ENCODE peak calls at places on chromosomes 4 and X, in four cellular contexts. One of them, this sample, is unnamed.

GRCh38 chr4:106062452-106062875 is 167.2 kb downstream of the NPNT start:
- DNase-seq in GM12878: no peak
- DNase-seq in HepG2: peak
- DNase-seq in K562: peak
- DNase-seq in this sample: peak

GRCh38 chr4:136336479-136336878 is 1195.8 kb downstream of the PCDH18 start:
- DNase-seq in GM12878: no peak
- DNase-seq in K562: no peak
- DNase-seq in HepG2: no peak
- DNase-seq in this sample: no peak

GRCh38 chr4:41145571-41146078 is 68.7 kb downstream of the APBB2 start:
- DNase-seq in HepG2: peak
- DNase-seq in K562: no peak
- DNase-seq in GM12878: peak
- DNase-seq in this sample: no peak

GRCh38 chr4:183527326-183527725 is 22.5 kb downstream of the ING2 start:
- DNase-seq in HepG2: no peak
- DNase-seq in K562: no peak
- DNase-seq in GM12878: no peak
- DNase-seq in this sample: no peak

GRCh38 chr4:101037938-101038413 is 309.4 kb downstream of the PPP3CA start:
- DNase-seq in HepG2: no peak
- DNase-seq in GM12878: no peak
- DNase-seq in K562: no peak
- DNase-seq in this sample: no peak

GRCh38 chr4:2009651-2010233 is 968 bp upstream of the NELFA start:
- DNase-seq in GM12878: no peak
- DNase-seq in HepG2: peak
- DNase-seq in K562: no peak
- DNase-seq in this sample: peak

GRCh38 chr4:139229534-139230039 is 50.4 kb downstream of the MGARP start:
- DNase-seq in HepG2: peak
- DNase-seq in K562: peak
- DNase-seq in GM12878: no peak
- DNase-seq in this sample: peak

GRCh38 chrX:9257718-9258117 is 207.1 kb upstream of the TBL1X start:
- DNase-seq in GM12878: no peak
- DNase-seq in K562: no peak
- DNase-seq in HepG2: no peak
- DNase-seq in this sample: no peak

GRCh38 chr4:149706942-149707341 is 108.7 kb downstream of the IQCM start:
- DNase-seq in HepG2: no peak
- DNase-seq in K562: no peak
- DNase-seq in GM12878: no peak
- DNase-seq in this sample: no peak

GRCh38 chr4:84050014-84050413 is 449.1 kb downstream of the NKX6-1 start:
- DNase-seq in GM12878: no peak
- DNase-seq in HepG2: no peak
- DNase-seq in K562: no peak
- DNase-seq in this sample: no peak

GRCh38 chr4:10160280-10160856 is 43.8 kb upstream of the WDR1 start:
- DNase-seq in HepG2: peak
- DNase-seq in K562: peak
- DNase-seq in GM12878: no peak
- DNase-seq in this sample: no peak

GRCh38 chr4:13888112-13888511 is 260.6 kb upstream of the BOD1L1 start:
- DNase-seq in K562: no peak
- DNase-seq in HepG2: no peak
- DNase-seq in GM12878: no peak
- DNase-seq in this sample: no peak

GRCh38 chr4:165502919-165503907 is 124.4 kb downstream of the CPE start:
- DNase-seq in HepG2: peak
- DNase-seq in K562: no peak
- DNase-seq in GM12878: no peak
- DNase-seq in this sample: no peak

GRCh38 chrX:76428243-76429130 is 977 bp downstream of the MAGEE1 start:
- DNase-seq in HepG2: no peak
- DNase-seq in K562: no peak
- DNase-seq in GM12878: no peak
- DNase-seq in this sample: no peak

GRCh38 chrX:67780694-67781109 is 236.9 kb downstream of the AR start:
- DNase-seq in GM12878: no peak
- DNase-seq in HepG2: no peak
- DNase-seq in K562: no peak
- DNase-seq in this sample: no peak

GRCh38 chr4:38759077-38759789 is 23.6 kb downstream of the TLR10 start:
- DNase-seq in K562: peak
- DNase-seq in GM12878: peak
- DNase-seq in HepG2: peak
- DNase-seq in this sample: peak

GRCh38 chr4:38013461-38014366 is 53.5 kb downstream of the PTTG2 start:
- DNase-seq in K562: no peak
- DNase-seq in HepG2: no peak
- DNase-seq in GM12878: no peak
- DNase-seq in this sample: no peak

GRCh38 chr4:35836591-35836990 is 407.7 kb downstream of the ARAP2 start:
- DNase-seq in HepG2: no peak
- DNase-seq in K562: no peak
- DNase-seq in GM12878: no peak
- DNase-seq in this sample: no peak

GRCh38 chrX:46777971-46778810 is 19.3 kb upstream of the SLC9A7 start:
- DNase-seq in GM12878: no peak
- DNase-seq in K562: no peak
- DNase-seq in HepG2: peak
- DNase-seq in this sample: no peak

GRCh38 chr4:25760048-25760447 is 102.7 kb downstream of the SEL1L3 start:
- DNase-seq in HepG2: no peak
- DNase-seq in K562: no peak
- DNase-seq in GM12878: no peak
- DNase-seq in this sample: no peak

GRCh38 chrX:17851854-17852253 is 9.2 kb downstream of the RAI2 start:
- DNase-seq in GM12878: no peak
- DNase-seq in HepG2: no peak
- DNase-seq in K562: no peak
- DNase-seq in this sample: no peak

GRCh38 chrX:129600981-129601424 is 53.8 kb downstream of the APLN start:
- DNase-seq in K562: peak
- DNase-seq in GM12878: no peak
- DNase-seq in HepG2: peak
- DNase-seq in this sample: peak

DNA sequence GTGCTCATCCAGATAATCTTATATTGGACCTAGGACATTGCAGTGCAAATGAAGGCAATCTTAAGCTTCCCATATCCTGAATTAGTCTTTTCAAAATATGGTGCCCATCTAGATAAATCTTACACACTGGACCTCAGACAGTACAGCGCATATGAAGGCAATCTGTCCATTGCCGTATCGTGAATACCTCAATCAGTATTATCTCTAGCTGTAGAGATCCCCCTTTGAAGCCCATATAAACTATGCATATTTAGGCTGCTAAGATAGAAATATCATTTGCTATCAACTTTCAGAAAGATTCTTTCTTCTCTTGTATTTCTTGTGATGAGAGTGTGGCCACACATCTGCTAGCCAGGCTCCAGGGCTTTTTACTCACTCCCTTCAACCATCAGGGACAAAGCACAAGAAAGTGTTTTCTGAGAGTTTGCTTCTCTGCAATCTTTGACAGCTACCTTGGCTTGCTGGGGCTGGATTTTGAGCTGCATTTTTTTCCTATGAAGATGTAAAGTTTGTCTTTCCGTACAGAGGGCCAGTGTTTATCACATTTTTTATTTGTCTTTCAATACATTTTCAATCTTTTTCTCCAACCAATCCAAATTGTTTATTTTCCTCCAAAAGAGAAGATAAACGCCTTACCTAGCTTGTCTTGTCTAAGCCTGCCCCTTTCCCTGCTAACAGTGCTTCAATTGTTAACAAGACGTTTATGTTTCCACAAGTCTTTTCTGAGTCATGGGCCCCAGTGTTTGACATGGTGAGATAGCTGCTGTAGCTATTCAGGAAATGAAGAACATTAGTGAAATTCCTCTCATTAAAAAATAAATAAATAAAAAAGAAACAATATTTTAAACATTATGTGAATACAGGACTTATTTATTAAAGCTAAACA is 57.6 kb upstream of the FAT1 start:
- DNase-seq in K562: no peak
- DNase-seq in GM12878: no peak
- DNase-seq in HepG2: peak
- DNase-seq in this sample: no peak
- TF ChIP-seq FOXK2 in K562: no peak
- TF ChIP-seq FOXK2 in GM12878: no peak
- TF ChIP-seq FOXK2 in HepG2: no peak
- TF ChIP-seq FOXK2 in this sample: no peak

DNA sequence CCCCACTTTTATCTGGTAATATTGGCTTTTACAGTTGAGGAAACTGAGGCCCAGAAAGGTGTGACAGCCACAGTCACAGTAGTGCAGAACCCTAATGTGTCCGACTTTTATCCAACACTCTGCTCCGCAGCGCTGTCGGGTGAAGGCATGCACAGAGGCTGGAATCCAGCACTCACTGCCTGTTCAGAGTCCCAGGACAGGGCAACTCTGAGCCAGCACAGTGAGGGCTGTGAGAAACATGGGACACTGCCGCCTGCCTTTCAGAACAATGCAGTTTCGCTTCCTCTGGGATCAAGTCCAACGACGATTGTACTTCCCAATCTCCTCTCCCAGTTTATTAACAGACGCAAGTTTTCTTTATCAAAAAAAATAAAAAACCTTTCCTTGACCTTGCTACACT is 41.9 kb upstream of the PDGFRA start:
- DNase-seq in HepG2: no peak
- DNase-seq in K562: no peak
- DNase-seq in GM12878: no peak
- DNase-seq in this sample: no peak
- TF ChIP-seq FOXK2 in HepG2: no peak
- TF ChIP-seq FOXK2 in K562: no peak
- TF ChIP-seq FOXK2 in GM12878: no peak
- TF ChIP-seq FOXK2 in this sample: no peak

DNA sequence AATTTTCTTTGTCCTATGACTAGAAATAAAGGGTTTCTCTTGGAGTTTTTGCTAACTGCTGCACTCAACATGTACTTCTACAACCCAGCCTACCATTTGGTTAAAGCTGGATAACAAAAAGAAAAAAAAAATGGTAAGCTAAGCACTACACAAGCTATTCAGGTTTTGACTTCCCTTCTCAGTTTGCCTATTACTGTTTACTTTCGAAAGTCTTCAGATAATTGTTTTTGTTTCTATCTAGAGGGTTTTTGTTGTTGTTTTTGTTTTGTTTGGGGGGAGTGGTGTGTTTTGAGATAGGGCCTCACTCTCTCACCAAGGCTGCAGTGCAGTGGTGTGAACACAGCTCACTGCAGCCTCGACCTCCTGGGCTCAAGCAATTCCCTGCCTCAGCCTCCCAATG is 46.6 kb downstream of the CLOCK start:
- DNase-seq in HepG2: no peak
- DNase-seq in GM12878: no peak
- DNase-seq in K562: no peak
- DNase-seq in this sample: no peak
- TF ChIP-seq FOXK2 in HepG2: no peak
- TF ChIP-seq FOXK2 in GM12878: no peak
- TF ChIP-seq FOXK2 in K562: no peak
- TF ChIP-seq FOXK2 in this sample: no peak

DNA sequence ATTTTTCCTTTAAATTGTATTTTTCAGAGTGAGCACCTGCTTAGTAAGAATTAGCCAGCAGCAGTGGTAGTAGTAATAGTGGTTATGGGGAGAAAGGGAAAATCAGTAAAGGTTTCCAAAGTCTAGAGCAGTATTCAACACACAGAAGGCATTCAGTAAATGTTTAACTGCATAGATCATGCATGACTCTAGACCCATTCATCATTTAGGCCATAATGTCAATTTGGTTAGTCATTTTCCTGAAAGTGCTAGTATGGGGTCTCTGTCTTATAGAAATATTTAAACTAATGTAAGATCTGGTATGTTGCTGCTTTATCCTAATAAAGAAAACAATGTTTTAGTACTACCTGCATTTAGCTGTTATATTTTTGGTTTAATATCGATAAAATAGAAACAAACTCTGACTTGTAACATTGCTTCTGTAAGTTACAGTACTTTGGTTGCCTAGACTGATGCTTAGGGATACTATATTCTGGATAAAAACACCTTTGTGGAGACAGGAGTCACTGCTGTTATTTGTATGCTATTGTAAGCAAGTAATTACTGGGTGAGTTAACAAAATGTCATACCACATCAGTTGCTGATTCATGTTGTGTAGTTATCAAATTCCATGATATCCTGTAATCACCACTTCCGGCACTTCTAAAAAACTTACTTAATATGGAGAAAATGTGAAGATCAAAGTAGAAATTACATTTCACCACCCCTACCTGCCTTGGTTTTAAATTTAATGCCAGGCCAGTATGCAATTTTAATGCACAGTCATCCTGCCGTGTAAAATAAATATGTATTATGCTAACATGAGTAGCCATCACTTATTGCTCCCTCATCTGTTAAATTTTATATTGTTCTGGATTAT is 115.8 kb upstream of the BMPR1B start:
- DNase-seq in GM12878: no peak
- DNase-seq in K562: no peak
- DNase-seq in HepG2: peak
- DNase-seq in this sample: no peak
- TF ChIP-seq FOXK2 in GM12878: no peak
- TF ChIP-seq FOXK2 in K562: no peak
- TF ChIP-seq FOXK2 in HepG2: no peak
- TF ChIP-seq FOXK2 in this sample: no peak

GRCh38 chrX:43953218-43953617 is 20.0 kb downstream of the NDP start:
- DNase-seq in K562: no peak
- DNase-seq in GM12878: no peak
- DNase-seq in HepG2: no peak
- DNase-seq in this sample: no peak
- TF ChIP-seq FOXK2 in K562: no peak
- TF ChIP-seq FOXK2 in GM12878: no peak
- TF ChIP-seq FOXK2 in HepG2: no peak
- TF ChIP-seq FOXK2 in this sample: no peak

DNA sequence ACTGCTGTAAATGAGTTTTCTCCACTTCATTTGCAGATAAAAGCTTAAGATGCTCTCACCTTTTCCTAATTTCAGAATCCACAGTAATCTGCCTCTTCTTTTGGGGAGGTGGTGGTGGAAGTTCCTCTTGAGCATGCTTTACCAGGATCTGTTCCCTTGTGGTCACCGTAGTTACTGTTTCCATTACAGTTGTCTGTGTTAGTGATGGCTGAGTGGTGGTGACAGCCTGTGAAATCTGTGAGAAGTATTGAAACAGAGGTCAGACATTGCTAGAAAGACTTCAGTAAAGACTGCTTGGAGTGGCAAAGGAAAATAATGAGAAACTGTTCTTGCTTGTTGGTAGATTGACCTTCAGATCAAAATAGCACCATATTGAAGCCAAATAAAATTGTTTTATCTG is 666.2 kb downstream of the DMD start:
- DNase-seq in HepG2: no peak
- DNase-seq in GM12878: no peak
- DNase-seq in K562: no peak
- DNase-seq in this sample: no peak
- TF ChIP-seq FOXK2 in HepG2: no peak
- TF ChIP-seq FOXK2 in GM12878: no peak
- TF ChIP-seq FOXK2 in K562: no peak
- TF ChIP-seq FOXK2 in this sample: no peak

GRCh38 chr4:80498725-80499124 is 163.2 kb downstream of the CFAP299 start:
- DNase-seq in HepG2: no peak
- DNase-seq in GM12878: no peak
- DNase-seq in K562: no peak
- DNase-seq in this sample: no peak

GRCh38 chr4:80495847-80496246 is 160.3 kb downstream of the CFAP299 start:
- DNase-seq in GM12878: no peak
- DNase-seq in K562: no peak
- DNase-seq in HepG2: no peak
- DNase-seq in this sample: no peak

GRCh38 chr4:80500593-80500992 is 165.1 kb downstream of the CFAP299 start:
- DNase-seq in K562: no peak
- DNase-seq in HepG2: no peak
- DNase-seq in GM12878: no peak
- DNase-seq in this sample: no peak
- TF ChIP-seq FOXK2 in K562: no peak
- TF ChIP-seq FOXK2 in HepG2: no peak
- TF ChIP-seq FOXK2 in GM12878: no peak
- TF ChIP-seq FOXK2 in this sample: no peak

This sample was measured in HEK293T.